ENCODE peak calls at places on chromosome 17, in four cellular contexts. One of them, this sample, is unnamed.

GRCh38 chr17:35774499-35774898 is 13.8 kb downstream of the C17orf50 start:
- DNase-seq in activated CD8-positive, alpha-beta memory T cell treated with anti-CD3 and anti-CD28 coated beads for 24 hours: no peak
- DNase-seq in AG09309: no peak
- DNase-seq in HCEC 1CT: no peak
- DNase-seq in this sample: peak; percentile 50

GRCh38 chr17:6415616-6416015 is 19.3 kb downstream of the AIPL1 start:
- DNase-seq in activated CD8-positive, alpha-beta memory T cell treated with anti-CD3 and anti-CD28 coated beads for 24 hours: no peak
- DNase-seq in AG09309: no peak
- DNase-seq in HCEC 1CT: no peak
- DNase-seq in this sample: no peak

GRCh38 chr17:21301593-21302550 is 17.4 kb downstream of the MAP2K3 start:
- DNase-seq in activated CD8-positive, alpha-beta memory T cell treated with anti-CD3 and anti-CD28 coated beads for 24 hours: no peak
- DNase-seq in AG09309: no peak
- DNase-seq in HCEC 1CT: no peak
- DNase-seq in this sample: no peak

GRCh38 chr17:67481808-67482207 is 104.7 kb downstream of the PITPNC1 start:
- DNase-seq in activated CD8-positive, alpha-beta memory T cell treated with anti-CD3 and anti-CD28 coated beads for 24 hours: no peak
- DNase-seq in AG09309: peak; percentile 69
- DNase-seq in HCEC 1CT: peak; percentile 91
- DNase-seq in this sample: no peak

GRCh38 chr17:66549731-66550207 is 247.4 kb downstream of the PRKCA start:
- DNase-seq in activated CD8-positive, alpha-beta memory T cell treated with anti-CD3 and anti-CD28 coated beads for 24 hours: no peak
- DNase-seq in AG09309: peak; percentile 92
- DNase-seq in HCEC 1CT: peak; percentile 77
- DNase-seq in this sample: no peak

GRCh38 chr17:72097144-72097543 is 23.7 kb upstream of the SOX9 start:
- DNase-seq in activated CD8-positive, alpha-beta memory T cell treated with anti-CD3 and anti-CD28 coated beads for 24 hours: no peak
- DNase-seq in AG09309: no peak
- DNase-seq in HCEC 1CT: no peak
- DNase-seq in this sample: no peak

GRCh38 chr17:78490673-78491072 is 86.5 kb downstream of the DNAH17 start:
- DNase-seq in activated CD8-positive, alpha-beta memory T cell treated with anti-CD3 and anti-CD28 coated beads for 24 hours: no peak
- DNase-seq in AG09309: no peak
- DNase-seq in HCEC 1CT: no peak
- DNase-seq in this sample: no peak

GRCh38 chr17:7317161-7317803 is 2.1 kb upstream of the GPS2 start:
- DNase-seq in activated CD8-positive, alpha-beta memory T cell treated with anti-CD3 and anti-CD28 coated beads for 24 hours: no peak
- DNase-seq in AG09309: no peak
- DNase-seq in HCEC 1CT: no peak
- DNase-seq in this sample: no peak

This sample was measured in thoracic aorta.